ENCODE peak calls at places on chromosome 17, in nine cellular contexts. I is CD4-positive, alpha-beta memory T cell; B is A549; E is colonic mucosa; U is GM23248; R is stomach; S is osteoblast; J is ovary; P is tibial artery. H is an unnamed sample.

GRCh38 chr17:59441459-59442096 is 110.1 kb downstream of the YPEL2 start:
- DNase-seq in I (no peak), B (no peak), E (no peak), U (no peak), R (no peak), S (no peak), J (no peak), P (no peak), H (no peak)

GRCh38 chr17:78406396-78406795 is 27.9 kb downstream of the PGS1 start:
- DNase-seq in I (no peak), B (no peak), E (no peak), U (no peak), R (no peak), S (peak; percentile 22), J (no peak), P (no peak), H (no peak)

GRCh38 chr17:78026381-78026780 is 67.9 kb downstream of the TNRC6C start:
- DNase-seq in I (no peak), B (no peak), E (no peak), U (no peak), R (no peak), S (no peak), J (no peak), P (no peak), H (no peak)

GRCh38 chr17:56305017-56305416 is 151.7 kb downstream of the ANKFN1 start:
- DNase-seq in I (no peak), B (no peak), E (no peak), U (no peak), R (no peak), S (no peak), J (no peak), P (no peak), H (no peak)

GRCh38 chr17:69170377-69170776 is 28.7 kb upstream of the ABCA6 start:
- DNase-seq in I (no peak), B (no peak), E (no peak), U (no peak), R (no peak), S (no peak), J (no peak), P (no peak), H (no peak)

GRCh38 chr17:71900830-71901229 is 220.0 kb upstream of the SOX9 start:
- DNase-seq in I (no peak), B (no peak), E (no peak), U (peak; percentile 67), R (no peak), S (no peak), J (no peak), P (no peak), H (no peak)

GRCh38 chr17:16649585-16649984 is 4.1 kb downstream of the ZNF624 start:
- DNase-seq in I (no peak), B (no peak), E (no peak), U (no peak), R (no peak), S (no peak), J (no peak), P (no peak), H (no peak)

GRCh38 chr17:76166906-76167305 is 25.9 kb upstream of the FOXJ1 start:
- DNase-seq in I (no peak), B (no peak), E (no peak), U (no peak), R (no peak), S (no peak), J (no peak), P (no peak), H (no peak)

GRCh38 chr17:38701504-38702165 is 3.4 kb upstream of the MLLT6 start:
- DNase-seq in I (peak; percentile 78), B (peak; percentile 63), E (peak; percentile 55), U (peak; percentile 64), R (no peak), S (peak; percentile 89), J (peak; percentile 56), P (no peak), H (peak; percentile 80)

GRCh38 chr17:61443475-61443882 is 8.7 kb upstream of the TBX4 start:
- DNase-seq in I (no peak), B (no peak), E (no peak), U (no peak), R (no peak), S (peak; percentile 70), J (no peak), P (no peak), H (no peak)

GRCh38 chr17:5706835-5707234 is 122.5 kb upstream of the NLRP1 start:
- DNase-seq in I (peak; percentile 40), B (peak; percentile 69), E (peak; percentile 60), U (peak; percentile 74), R (peak; percentile 45), S (peak; percentile 90), J (peak; percentile 66), P (peak; percentile 72), H (peak; percentile 45)

GRCh38 chr17:7208754-7209460 is 10.7 kb downstream of the DLG4 start:
- DNase-seq in I (no peak), B (no peak), E (no peak), U (no peak), R (no peak), S (no peak), J (peak; percentile 31), P (no peak), H (no peak)

GRCh38 chr17:71327376-71328059 is 793.3 kb upstream of the SOX9 start:
- DNase-seq in I (no peak), B (no peak), E (no peak), U (peak; percentile 74), R (no peak), S (peak; percentile 78), J (no peak), P (no peak), H (no peak)

GRCh38 chr17:6374761-6375312 is 60.1 kb downstream of the AIPL1 start:
- DNase-seq in I (no peak), B (peak; percentile 86), E (no peak), U (peak; percentile 39), R (no peak), S (no peak), J (no peak), P (no peak), H (no peak)

GRCh38 chr17:50028207-50029120 is 27.4 kb upstream of the ITGA3 start:
- DNase-seq in I (no peak), B (peak; percentile 95), E (no peak), U (peak; percentile 70), R (no peak), S (no peak), J (no peak), P (peak; percentile 87), H (no peak)
- H3K4me3 ChIP-seq in I (no peak overlapping the region), B (peak overlapping the region; percentile 46), E (no peak overlapping the region), U (peak overlapping the region; percentile 69), R (no peak overlapping the region), S (peak overlapping the region; percentile 68), J (no peak overlapping the region), P (no peak overlapping the region), H (no peak overlapping the region)

GRCh38 chr17:47955497-47956461 is 1.9 kb downstream of the PRR15L start:
- DNase-seq in I (no peak), B (no peak), E (peak; percentile 73), U (no peak), R (peak; percentile 94), S (no peak), J (no peak), P (no peak), H (no peak)
- H3K4me1 ChIP-seq in I (no peaks in the 10 kb centered on the region), B (peaks cover 32% of the 10 kb centered on the region), E (peaks cover 2% of the 10 kb centered on the region), U (no peaks in the 10 kb centered on the region), R (peaks cover 20% of the 10 kb centered on the region), S (no peaks in the 10 kb centered on the region), J (no peaks in the 10 kb centered on the region), P (peaks cover 5% of the 10 kb centered on the region), H (no peaks in the 10 kb centered on the region)

DNA sequence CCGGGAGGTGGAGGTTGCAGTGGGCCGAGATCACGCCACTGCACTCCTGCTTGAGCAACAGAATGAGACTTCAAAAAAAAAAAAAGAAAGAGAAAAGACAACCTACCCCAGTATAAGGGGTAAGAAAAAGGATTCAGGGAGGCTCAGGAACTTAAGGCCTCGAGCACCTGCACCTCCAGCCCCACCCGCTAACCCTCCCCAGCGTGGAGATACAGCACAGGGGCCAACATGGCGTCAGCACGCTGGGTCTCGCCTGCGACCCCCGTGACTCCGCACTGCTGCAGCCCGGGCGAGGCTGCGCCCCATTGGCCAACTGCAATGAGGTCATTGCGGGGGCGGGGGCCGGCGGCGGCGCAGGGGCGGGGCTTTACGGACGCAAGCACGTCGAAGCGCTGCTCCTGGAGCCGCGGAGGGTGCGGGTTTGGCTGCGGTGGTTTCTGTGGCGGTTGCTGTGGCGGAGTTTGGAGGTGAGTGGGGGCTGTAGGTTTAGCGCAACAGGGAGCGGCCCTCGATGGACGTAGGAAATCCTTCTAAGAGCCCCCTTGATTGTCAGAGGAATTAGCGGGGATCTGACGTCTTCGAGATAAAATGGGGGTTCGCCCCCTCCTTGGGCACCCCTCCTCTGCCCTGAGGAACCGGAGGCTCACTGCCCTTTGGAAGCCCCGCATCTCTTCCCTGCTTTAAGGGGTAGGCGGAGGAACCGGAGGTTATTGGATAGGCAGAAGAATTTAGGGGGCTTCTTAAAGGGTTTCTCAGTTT is at the start of gene ATP6V0A1:
- DNase-seq in I (peak; percentile 79), B (peak; percentile 95), E (peak; percentile 96), U (peak; percentile 93), R (peak; percentile 96), S (peak; percentile 96), J (peak; percentile 97), P (peak; percentile 97), H (peak; percentile 90)
- H3K27ac ChIP-seq in I (peak within 1 kb of the TSS; percentile 42), B (peak within 1 kb of the TSS; percentile 88), E (peak within 1 kb of the TSS; percentile 87), U (peak within 1 kb of the TSS; percentile 74), R (peak within 1 kb of the TSS; percentile 97), S (peak within 1 kb of the TSS; percentile 91), J (peak within 1 kb of the TSS; percentile 89), P (peak within 1 kb of the TSS; percentile 87), H (peak within 1 kb of the TSS; percentile 66)

DNA sequence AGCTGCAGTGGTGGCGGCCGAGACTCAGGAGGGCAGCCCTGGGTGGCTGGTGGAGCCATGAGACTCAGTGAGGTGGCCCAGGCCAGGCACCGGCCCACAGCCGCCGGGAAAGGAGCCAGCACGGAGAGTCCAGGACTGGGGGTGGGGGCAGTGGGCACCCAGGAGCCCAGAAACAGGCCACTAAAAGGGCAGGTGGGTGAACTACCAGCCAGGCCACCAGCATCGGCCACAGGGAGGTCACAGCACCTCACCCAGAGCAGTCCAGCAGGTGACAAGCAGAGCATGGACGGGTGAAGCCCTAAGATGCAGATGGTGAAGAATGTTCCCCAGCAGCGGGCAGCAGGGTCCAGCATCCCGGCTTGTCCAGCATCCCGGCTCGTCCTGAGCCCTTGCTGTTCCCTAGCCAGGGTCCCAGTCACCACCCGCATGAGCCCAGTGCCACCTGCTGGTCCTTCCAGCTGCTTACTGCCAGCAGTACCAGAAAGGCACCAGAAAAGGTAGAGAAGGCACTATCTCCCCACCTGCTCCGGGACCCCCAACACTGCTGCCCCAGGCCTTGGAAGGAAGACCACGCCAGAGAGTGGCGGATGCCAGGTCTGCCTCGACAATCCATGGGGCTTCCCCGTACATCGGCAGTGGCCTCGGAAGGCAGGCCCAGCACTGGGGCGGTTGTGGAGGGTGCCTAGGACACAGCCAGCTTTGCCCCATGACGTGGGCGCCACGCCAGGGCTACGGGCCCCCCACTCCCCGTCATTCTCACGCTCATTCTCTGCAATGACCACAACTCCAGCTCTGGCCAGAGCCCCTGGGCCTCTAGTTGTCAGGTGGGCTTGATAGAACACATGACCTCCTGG is 1.6 kb downstream of the CENPX start:
- DNase-seq in I (peak; percentile 59), B (peak; percentile 89), E (peak; percentile 78), U (peak; percentile 86), R (peak; percentile 81), S (peak; percentile 99), J (no peak), P (peak; percentile 86), H (peak; percentile 57)
- H3K4me3 ChIP-seq in I (peak overlapping the region; percentile 72), B (peak overlapping the region; percentile 77), E (peak overlapping the region; percentile 77), U (peak overlapping the region; percentile 83), R (peak overlapping the region; percentile 89), S (peak overlapping the region; percentile 92), J (no peak overlapping the region), P (peak overlapping the region; percentile 91), H (no peak overlapping the region)